ENCODE peak calls at places on chromosomes 1 and 21, in eight cellular contexts. One of them, this sample, is unnamed.

GRCh38 chr1:99565606-99566289 is 80.2 kb upstream of the PALMD start:
- DNase-seq in psoas muscle: no peak
- DNase-seq in left ventricle myocardium inferior: no peak
- DNase-seq in ascending aorta: no peak
- DNase-seq in adrenal gland: no peak
- DNase-seq in GM23338: no peak
- DNase-seq in suprapubic skin: no peak
- DNase-seq in IMR-90: peak
- DNase-seq in this sample: peak

GRCh38 chr1:119811985-119812557 is 811 bp upstream of the REG4 start:
- DNase-seq in ascending aorta: no peak
- DNase-seq in adrenal gland: no peak
- DNase-seq in left ventricle myocardium inferior: no peak
- DNase-seq in IMR-90: no peak
- DNase-seq in psoas muscle: no peak
- DNase-seq in GM23338: no peak
- DNase-seq in suprapubic skin: no peak
- DNase-seq in this sample: no peak

GRCh38 chr1:9410737-9411297 is 118.1 kb downstream of the SPSB1 start:
- DNase-seq in suprapubic skin: no peak
- DNase-seq in IMR-90: peak
- DNase-seq in left ventricle myocardium inferior: no peak
- DNase-seq in GM23338: peak
- DNase-seq in adrenal gland: no peak
- DNase-seq in ascending aorta: no peak
- DNase-seq in psoas muscle: no peak
- DNase-seq in this sample: no peak

GRCh38 chr1:2466834-2467554 is 9.1 kb upstream of the PLCH2 start:
- DNase-seq in psoas muscle: no peak
- DNase-seq in left ventricle myocardium inferior: no peak
- DNase-seq in suprapubic skin: no peak
- DNase-seq in IMR-90: no peak
- DNase-seq in ascending aorta: no peak
- DNase-seq in GM23338: peak
- DNase-seq in adrenal gland: no peak
- DNase-seq in this sample: peak

GRCh38 chr1:179369751-179370341 is 4.1 kb downstream of the AXDND1 start:
- DNase-seq in suprapubic skin: no peak
- DNase-seq in psoas muscle: no peak
- DNase-seq in ascending aorta: no peak
- DNase-seq in IMR-90: peak
- DNase-seq in GM23338: peak
- DNase-seq in adrenal gland: no peak
- DNase-seq in left ventricle myocardium inferior: no peak
- DNase-seq in this sample: peak

GRCh38 chr21:44331650-44332306 is 7.4 kb downstream of the CFAP410 start:
- DNase-seq in adrenal gland: no peak
- DNase-seq in suprapubic skin: no peak
- DNase-seq in IMR-90: peak
- DNase-seq in ascending aorta: no peak
- DNase-seq in GM23338: no peak
- DNase-seq in psoas muscle: no peak
- DNase-seq in left ventricle myocardium inferior: no peak
- DNase-seq in this sample: peak

GRCh38 chr1:225437710-225438437 is 10.0 kb upstream of the LBR start:
- DNase-seq in GM23338: peak
- DNase-seq in suprapubic skin: no peak
- DNase-seq in ascending aorta: no peak
- DNase-seq in psoas muscle: no peak
- DNase-seq in left ventricle myocardium inferior: no peak
- DNase-seq in IMR-90: peak
- DNase-seq in adrenal gland: no peak
- DNase-seq in this sample: no peak

GRCh38 chr1:159015440-159015909 is 5.8 kb downstream of the IFI16 start:
- DNase-seq in psoas muscle: peak
- DNase-seq in suprapubic skin: no peak
- DNase-seq in adrenal gland: peak
- DNase-seq in IMR-90: peak
- DNase-seq in ascending aorta: peak
- DNase-seq in left ventricle myocardium inferior: peak
- DNase-seq in GM23338: no peak
- DNase-seq in this sample: peak

GRCh38 chr1:175725684-175726083 is 17.7 kb downstream of the TNR start:
- DNase-seq in suprapubic skin: no peak
- DNase-seq in psoas muscle: no peak
- DNase-seq in ascending aorta: no peak
- DNase-seq in IMR-90: peak
- DNase-seq in adrenal gland: peak
- DNase-seq in left ventricle myocardium inferior: no peak
- DNase-seq in GM23338: peak
- DNase-seq in this sample: peak

GRCh38 chr1:26281091-26281958 is 1.4 kb downstream of the SH3BGRL3 start:
- DNase-seq in ascending aorta: no peak
- DNase-seq in suprapubic skin: no peak
- DNase-seq in psoas muscle: no peak
- DNase-seq in left ventricle myocardium inferior: no peak
- DNase-seq in adrenal gland: no peak
- DNase-seq in IMR-90: no peak
- DNase-seq in GM23338: no peak
- DNase-seq in this sample: no peak

GRCh38 chr1:68478662-68479061 is 18.2 kb downstream of the DEPDC1 start:
- DNase-seq in psoas muscle: no peak
- DNase-seq in GM23338: peak
- DNase-seq in adrenal gland: no peak
- DNase-seq in suprapubic skin: no peak
- DNase-seq in IMR-90: no peak
- DNase-seq in ascending aorta: no peak
- DNase-seq in left ventricle myocardium inferior: no peak
- DNase-seq in this sample: no peak

GRCh38 chr1:231337043-231337471 is 595 bp downstream of the EXOC8 start:
- DNase-seq in adrenal gland: peak
- DNase-seq in GM23338: peak
- DNase-seq in suprapubic skin: no peak
- DNase-seq in IMR-90: no peak
- DNase-seq in psoas muscle: no peak
- DNase-seq in ascending aorta: peak
- DNase-seq in left ventricle myocardium inferior: peak
- DNase-seq in this sample: no peak

GRCh38 chr1:16242556-16243407 is 5.8 kb upstream of the CPLANE2 start:
- DNase-seq in left ventricle myocardium inferior: no peak
- DNase-seq in IMR-90: no peak
- DNase-seq in GM23338: no peak
- DNase-seq in adrenal gland: peak
- DNase-seq in psoas muscle: no peak
- DNase-seq in suprapubic skin: no peak
- DNase-seq in ascending aorta: no peak
- DNase-seq in this sample: no peak

GRCh38 chr1:164602142-164602429 is 43.1 kb downstream of the PBX1 start:
- DNase-seq in ascending aorta: no peak
- DNase-seq in IMR-90: no peak
- DNase-seq in adrenal gland: no peak
- DNase-seq in suprapubic skin: no peak
- DNase-seq in left ventricle myocardium inferior: no peak
- DNase-seq in psoas muscle: no peak
- DNase-seq in GM23338: peak
- DNase-seq in this sample: peak

GRCh38 chr1:94792876-94793605 is 27.1 kb upstream of the SLC44A3 start:
- DNase-seq in left ventricle myocardium inferior: no peak
- DNase-seq in IMR-90: peak
- DNase-seq in adrenal gland: peak
- DNase-seq in ascending aorta: no peak
- DNase-seq in suprapubic skin: no peak
- DNase-seq in psoas muscle: no peak
- DNase-seq in GM23338: no peak
- DNase-seq in this sample: no peak

GRCh38 chr1:169680377-169681019 is 30.9 kb downstream of the SELL start:
- DNase-seq in suprapubic skin: no peak
- DNase-seq in adrenal gland: no peak
- DNase-seq in ascending aorta: no peak
- DNase-seq in GM23338: no peak
- DNase-seq in IMR-90: no peak
- DNase-seq in left ventricle myocardium inferior: no peak
- DNase-seq in psoas muscle: no peak
- DNase-seq in this sample: no peak

DNA sequence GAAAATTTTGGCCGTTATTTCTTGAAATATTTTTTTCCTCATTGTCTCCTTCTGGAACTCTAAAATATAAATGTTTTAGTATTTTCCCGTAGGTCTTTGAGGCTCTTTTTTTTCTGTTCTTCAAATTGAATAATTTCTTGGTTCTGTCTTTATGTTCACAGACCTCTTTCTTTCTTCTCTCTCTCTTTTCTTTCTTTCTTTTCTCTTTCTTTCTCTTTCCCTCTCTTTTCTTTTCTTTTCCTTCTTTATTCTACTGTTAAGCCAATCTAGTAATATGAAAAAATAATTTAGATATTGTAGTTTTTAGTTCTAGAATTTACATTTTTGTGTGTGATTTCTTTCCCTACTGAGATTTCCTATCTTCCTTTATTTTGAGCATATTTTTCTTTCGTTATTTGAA is 30.1 kb downstream of the CLIC4 start:
- DNase-seq in IMR-90: no peak
- DNase-seq in ascending aorta: no peak
- DNase-seq in adrenal gland: no peak
- DNase-seq in GM23338: no peak
- DNase-seq in left ventricle myocardium inferior: no peak
- DNase-seq in suprapubic skin: no peak
- DNase-seq in psoas muscle: no peak
- DNase-seq in this sample: no peak
- H3K27ac ChIP-seq in IMR-90: no peak
- H3K27ac ChIP-seq in ascending aorta: peak
- H3K27ac ChIP-seq in adrenal gland: no peak
- H3K27ac ChIP-seq in GM23338: no peak
- H3K27ac ChIP-seq in left ventricle myocardium inferior: peak
- H3K27ac ChIP-seq in suprapubic skin: no peak
- H3K27ac ChIP-seq in psoas muscle: no peak
- H3K27ac ChIP-seq in this sample: no peak

GRCh38 chr21:41377715-41378114 is 15.9 kb downstream of the MX2 start:
- DNase-seq in ascending aorta: no peak
- DNase-seq in left ventricle myocardium inferior: no peak
- DNase-seq in IMR-90: no peak
- DNase-seq in psoas muscle: no peak
- DNase-seq in GM23338: peak
- DNase-seq in suprapubic skin: no peak
- DNase-seq in adrenal gland: no peak
- DNase-seq in this sample: no peak

GRCh38 chr21:41379901-41380300 is 18.1 kb downstream of the MX2 start:
- DNase-seq in IMR-90: no peak
- DNase-seq in adrenal gland: no peak
- DNase-seq in suprapubic skin: no peak
- DNase-seq in ascending aorta: no peak
- DNase-seq in GM23338: no peak
- DNase-seq in left ventricle myocardium inferior: no peak
- DNase-seq in psoas muscle: no peak
- DNase-seq in this sample: no peak

GRCh38 chr21:41375875-41376274 is 14.0 kb downstream of the MX2 start:
- DNase-seq in left ventricle myocardium inferior: no peak
- DNase-seq in ascending aorta: no peak
- DNase-seq in GM23338: no peak
- DNase-seq in suprapubic skin: peak
- DNase-seq in IMR-90: no peak
- DNase-seq in psoas muscle: no peak
- DNase-seq in adrenal gland: no peak
- DNase-seq in this sample: no peak

GRCh38 chr21:41381731-41382130 is 19.9 kb downstream of the MX2 start:
- DNase-seq in ascending aorta: no peak
- DNase-seq in suprapubic skin: no peak
- DNase-seq in adrenal gland: no peak
- DNase-seq in psoas muscle: no peak
- DNase-seq in GM23338: no peak
- DNase-seq in IMR-90: no peak
- DNase-seq in left ventricle myocardium inferior: no peak
- DNase-seq in this sample: no peak

DNA sequence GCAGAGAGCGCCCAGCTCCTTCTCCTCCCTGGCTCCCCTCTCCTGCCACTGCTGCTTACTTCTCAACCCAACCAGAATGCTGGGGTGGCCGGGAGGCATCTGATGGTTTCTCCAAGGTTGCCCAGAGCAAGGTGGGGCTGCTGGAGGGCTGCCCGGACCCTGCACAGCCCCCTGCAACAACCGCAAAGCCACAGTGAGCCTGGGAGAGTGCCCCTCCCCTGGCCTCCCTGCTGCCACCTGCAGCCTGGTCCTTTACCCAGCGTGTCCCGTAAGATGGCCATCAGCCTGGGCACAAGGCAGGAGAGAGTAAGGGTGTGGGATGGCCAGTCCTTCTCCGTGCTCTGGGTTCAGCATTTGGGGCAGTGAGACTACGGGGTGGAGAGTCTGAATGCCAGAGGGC is 17.0 kb downstream of the MX2 start:
- DNase-seq in ascending aorta: no peak
- DNase-seq in GM23338: no peak
- DNase-seq in psoas muscle: no peak
- DNase-seq in IMR-90: no peak
- DNase-seq in left ventricle myocardium inferior: no peak
- DNase-seq in adrenal gland: no peak
- DNase-seq in suprapubic skin: no peak
- DNase-seq in this sample: no peak
- TF ChIP-seq CTCF in ascending aorta: no peak
- TF ChIP-seq CTCF in GM23338: peak
- TF ChIP-seq CTCF in psoas muscle: no peak
- TF ChIP-seq CTCF in IMR-90: no peak
- TF ChIP-seq CTCF in left ventricle myocardium inferior: no peak
- TF ChIP-seq CTCF in adrenal gland: no peak
- TF ChIP-seq CTCF in suprapubic skin: no peak
- TF ChIP-seq CTCF in this sample: no peak

GRCh38 chr21:42524341-42525227 is 10.9 kb downstream of the SLC37A1 start:
- DNase-seq in GM23338: peak
- DNase-seq in adrenal gland: no peak
- DNase-seq in ascending aorta: peak
- DNase-seq in suprapubic skin: peak
- DNase-seq in psoas muscle: peak
- DNase-seq in left ventricle myocardium inferior: peak
- DNase-seq in IMR-90: peak
- DNase-seq in this sample: no peak
- H3K27ac ChIP-seq in GM23338: peak
- H3K27ac ChIP-seq in adrenal gland: peak
- H3K27ac ChIP-seq in ascending aorta: peak
- H3K27ac ChIP-seq in suprapubic skin: peak
- H3K27ac ChIP-seq in psoas muscle: peak
- H3K27ac ChIP-seq in left ventricle myocardium inferior: peak
- H3K27ac ChIP-seq in IMR-90: no peak
- H3K27ac ChIP-seq in this sample: no peak

DNA sequence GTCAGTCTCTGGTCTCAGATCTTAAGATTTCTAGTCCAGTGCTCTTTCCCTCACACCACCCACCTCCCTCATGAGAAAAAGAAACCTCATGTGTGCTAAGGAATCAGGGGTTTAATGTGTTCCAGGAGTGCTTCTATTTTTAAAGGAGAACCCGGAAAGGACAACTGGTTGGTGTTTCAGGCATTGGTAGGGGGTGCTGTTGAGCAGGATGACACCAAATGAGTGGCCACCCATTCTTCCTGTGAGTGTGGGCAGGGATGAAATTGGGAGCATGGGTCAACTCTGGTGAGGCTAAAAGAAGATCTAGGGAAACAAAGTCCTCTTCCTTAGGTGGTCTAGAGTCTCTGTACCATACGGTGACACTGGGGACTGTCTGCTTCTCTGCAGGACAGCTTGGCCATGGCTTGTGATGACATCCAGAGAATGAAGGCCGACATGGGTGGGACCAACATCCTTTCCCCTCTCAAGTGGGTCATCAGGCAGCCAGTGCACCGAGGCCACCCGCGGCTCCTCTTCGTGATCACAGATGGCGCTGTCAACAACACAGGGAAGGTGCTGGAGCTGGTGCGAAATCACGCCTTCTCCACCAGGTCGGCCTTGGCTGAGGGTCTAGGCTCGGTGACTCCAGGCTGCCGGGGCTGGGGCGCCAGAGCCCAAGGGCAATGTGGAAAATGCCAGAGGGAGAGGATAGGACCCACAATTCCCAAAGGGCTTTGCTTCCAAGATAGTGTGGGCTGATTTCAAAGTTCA is 39.3 kb downstream of the VWA5B1 start:
- DNase-seq in suprapubic skin: no peak
- DNase-seq in psoas muscle: no peak
- DNase-seq in ascending aorta: no peak
- DNase-seq in GM23338: peak
- DNase-seq in IMR-90: no peak
- DNase-seq in left ventricle myocardium inferior: no peak
- DNase-seq in adrenal gland: no peak
- DNase-seq in this sample: no peak
- TF ChIP-seq CTCF in suprapubic skin: no peak
- TF ChIP-seq CTCF in psoas muscle: no peak
- TF ChIP-seq CTCF in ascending aorta: no peak
- TF ChIP-seq CTCF in GM23338: peak
- TF ChIP-seq CTCF in IMR-90: no peak
- TF ChIP-seq CTCF in left ventricle myocardium inferior: no peak
- TF ChIP-seq CTCF in adrenal gland: peak
- TF ChIP-seq CTCF in this sample: no peak